ENCODE peak calls at places on chromosomes 7 and 10, in ten cellular contexts. One of them, this sample, is unnamed.
A peak's percentile ranks its signal among the peaks of the same experiment; 100 is the strongest.

GRCh38 chr10:132591166-132591971 is 53.8 kb downstream of the INPP5A start:
- DNase-seq in lower lobe of right lung: no peak
- DNase-seq in activated naive CD4-positive, alpha-beta T cell treated with anti-CD3 and anti-CD28 coated beads, Interleukin-2, amount 50 U/mL, for 72 hours: no peak
- DNase-seq in activated CD4-positive, alpha-beta T cell treated with anti-CD3 and anti-CD28 coated beads for 36 hours: no peak
- DNase-seq in stimulated activated CD8-positive, alpha-beta memory T cell treated with anti-CD3 and anti-CD28 coated beads, Interleukin-15, amount 100 ng/mL, for 1 hour: no peak
- DNase-seq in NCI-H2081: no peak
- DNase-seq in activated CD8-positive, alpha-beta memory T cell treated with anti-CD3 and anti-CD28 coated beads, Interleukin-2, amount 50 U/mL, for 4 hours: no peak
- DNase-seq in EH: peak; percentile 73
- DNase-seq in T-helper 1 cell: no peak
- DNase-seq in KG1: no peak
- DNase-seq in this sample: no peak

GRCh38 chr10:42991442-42992098 is 85.3 kb upstream of the RET start:
- DNase-seq in lower lobe of right lung: no peak
- DNase-seq in activated naive CD4-positive, alpha-beta T cell treated with anti-CD3 and anti-CD28 coated beads, Interleukin-2, amount 50 U/mL, for 72 hours: no peak
- DNase-seq in activated CD4-positive, alpha-beta T cell treated with anti-CD3 and anti-CD28 coated beads for 36 hours: no peak
- DNase-seq in stimulated activated CD8-positive, alpha-beta memory T cell treated with anti-CD3 and anti-CD28 coated beads, Interleukin-15, amount 100 ng/mL, for 1 hour: no peak
- DNase-seq in NCI-H2081: no peak
- DNase-seq in activated CD8-positive, alpha-beta memory T cell treated with anti-CD3 and anti-CD28 coated beads, Interleukin-2, amount 50 U/mL, for 4 hours: peak; percentile 7
- DNase-seq in EH: no peak
- DNase-seq in T-helper 1 cell: no peak
- DNase-seq in KG1: no peak
- DNase-seq in this sample: no peak

GRCh38 chr7:80147543-80148376 is 13.1 kb downstream of the GNAI1 start:
- DNase-seq in lower lobe of right lung: no peak
- DNase-seq in activated naive CD4-positive, alpha-beta T cell treated with anti-CD3 and anti-CD28 coated beads, Interleukin-2, amount 50 U/mL, for 72 hours: no peak
- DNase-seq in activated CD4-positive, alpha-beta T cell treated with anti-CD3 and anti-CD28 coated beads for 36 hours: no peak
- DNase-seq in stimulated activated CD8-positive, alpha-beta memory T cell treated with anti-CD3 and anti-CD28 coated beads, Interleukin-15, amount 100 ng/mL, for 1 hour: no peak
- DNase-seq in NCI-H2081: no peak
- DNase-seq in activated CD8-positive, alpha-beta memory T cell treated with anti-CD3 and anti-CD28 coated beads, Interleukin-2, amount 50 U/mL, for 4 hours: no peak
- DNase-seq in EH: peak; percentile 93
- DNase-seq in T-helper 1 cell: no peak
- DNase-seq in KG1: no peak
- DNase-seq in this sample: no peak

GRCh38 chr7:155356323-155357105 is 58.8 kb downstream of the INSIG1 start:
- DNase-seq in lower lobe of right lung: peak; percentile 25
- DNase-seq in activated naive CD4-positive, alpha-beta T cell treated with anti-CD3 and anti-CD28 coated beads, Interleukin-2, amount 50 U/mL, for 72 hours: no peak
- DNase-seq in activated CD4-positive, alpha-beta T cell treated with anti-CD3 and anti-CD28 coated beads for 36 hours: no peak
- DNase-seq in stimulated activated CD8-positive, alpha-beta memory T cell treated with anti-CD3 and anti-CD28 coated beads, Interleukin-15, amount 100 ng/mL, for 1 hour: no peak
- DNase-seq in NCI-H2081: no peak
- DNase-seq in activated CD8-positive, alpha-beta memory T cell treated with anti-CD3 and anti-CD28 coated beads, Interleukin-2, amount 50 U/mL, for 4 hours: no peak
- DNase-seq in EH: peak; percentile 21
- DNase-seq in T-helper 1 cell: no peak
- DNase-seq in KG1: no peak
- DNase-seq in this sample: peak; percentile 20

GRCh38 chr7:55360486-55360885 is 4.7 kb upstream of the LANCL2 start:
- DNase-seq in lower lobe of right lung: no peak
- DNase-seq in activated naive CD4-positive, alpha-beta T cell treated with anti-CD3 and anti-CD28 coated beads, Interleukin-2, amount 50 U/mL, for 72 hours: no peak
- DNase-seq in activated CD4-positive, alpha-beta T cell treated with anti-CD3 and anti-CD28 coated beads for 36 hours: no peak
- DNase-seq in stimulated activated CD8-positive, alpha-beta memory T cell treated with anti-CD3 and anti-CD28 coated beads, Interleukin-15, amount 100 ng/mL, for 1 hour: no peak
- DNase-seq in NCI-H2081: no peak
- DNase-seq in activated CD8-positive, alpha-beta memory T cell treated with anti-CD3 and anti-CD28 coated beads, Interleukin-2, amount 50 U/mL, for 4 hours: no peak
- DNase-seq in EH: peak; percentile 64
- DNase-seq in T-helper 1 cell: no peak
- DNase-seq in KG1: no peak
- DNase-seq in this sample: no peak

GRCh38 chr7:158971214-158971613 is 114.9 kb downstream of the DYNC2I1 start:
- DNase-seq in lower lobe of right lung: no peak
- DNase-seq in activated naive CD4-positive, alpha-beta T cell treated with anti-CD3 and anti-CD28 coated beads, Interleukin-2, amount 50 U/mL, for 72 hours: no peak
- DNase-seq in activated CD4-positive, alpha-beta T cell treated with anti-CD3 and anti-CD28 coated beads for 36 hours: no peak
- DNase-seq in stimulated activated CD8-positive, alpha-beta memory T cell treated with anti-CD3 and anti-CD28 coated beads, Interleukin-15, amount 100 ng/mL, for 1 hour: no peak
- DNase-seq in NCI-H2081: no peak
- DNase-seq in activated CD8-positive, alpha-beta memory T cell treated with anti-CD3 and anti-CD28 coated beads, Interleukin-2, amount 50 U/mL, for 4 hours: no peak
- DNase-seq in EH: no peak
- DNase-seq in T-helper 1 cell: no peak
- DNase-seq in KG1: no peak
- DNase-seq in this sample: no peak

GRCh38 chr7:150781016-150781415 is 19.1 kb downstream of the TMEM176B start:
- DNase-seq in lower lobe of right lung: no peak
- DNase-seq in activated naive CD4-positive, alpha-beta T cell treated with anti-CD3 and anti-CD28 coated beads, Interleukin-2, amount 50 U/mL, for 72 hours: no peak
- DNase-seq in activated CD4-positive, alpha-beta T cell treated with anti-CD3 and anti-CD28 coated beads for 36 hours: no peak
- DNase-seq in stimulated activated CD8-positive, alpha-beta memory T cell treated with anti-CD3 and anti-CD28 coated beads, Interleukin-15, amount 100 ng/mL, for 1 hour: no peak
- DNase-seq in NCI-H2081: no peak
- DNase-seq in activated CD8-positive, alpha-beta memory T cell treated with anti-CD3 and anti-CD28 coated beads, Interleukin-2, amount 50 U/mL, for 4 hours: no peak
- DNase-seq in EH: no peak
- DNase-seq in T-helper 1 cell: no peak
- DNase-seq in KG1: no peak
- DNase-seq in this sample: no peak

GRCh38 chr10:129870042-129870757 is 93.9 kb downstream of the EBF3 start:
- DNase-seq in lower lobe of right lung: no peak
- DNase-seq in activated naive CD4-positive, alpha-beta T cell treated with anti-CD3 and anti-CD28 coated beads, Interleukin-2, amount 50 U/mL, for 72 hours: no peak
- DNase-seq in activated CD4-positive, alpha-beta T cell treated with anti-CD3 and anti-CD28 coated beads for 36 hours: no peak
- DNase-seq in stimulated activated CD8-positive, alpha-beta memory T cell treated with anti-CD3 and anti-CD28 coated beads, Interleukin-15, amount 100 ng/mL, for 1 hour: no peak
- DNase-seq in NCI-H2081: no peak
- DNase-seq in activated CD8-positive, alpha-beta memory T cell treated with anti-CD3 and anti-CD28 coated beads, Interleukin-2, amount 50 U/mL, for 4 hours: no peak
- DNase-seq in EH: no peak
- DNase-seq in T-helper 1 cell: no peak
- DNase-seq in KG1: no peak
- DNase-seq in this sample: no peak

GRCh38 chr7:106127984-106128780 is 16.1 kb upstream of the SYPL1 start:
- DNase-seq in lower lobe of right lung: no peak
- DNase-seq in activated naive CD4-positive, alpha-beta T cell treated with anti-CD3 and anti-CD28 coated beads, Interleukin-2, amount 50 U/mL, for 72 hours: no peak
- DNase-seq in activated CD4-positive, alpha-beta T cell treated with anti-CD3 and anti-CD28 coated beads for 36 hours: no peak
- DNase-seq in stimulated activated CD8-positive, alpha-beta memory T cell treated with anti-CD3 and anti-CD28 coated beads, Interleukin-15, amount 100 ng/mL, for 1 hour: no peak
- DNase-seq in NCI-H2081: no peak
- DNase-seq in activated CD8-positive, alpha-beta memory T cell treated with anti-CD3 and anti-CD28 coated beads, Interleukin-2, amount 50 U/mL, for 4 hours: no peak
- DNase-seq in EH: peak; percentile 73
- DNase-seq in T-helper 1 cell: no peak
- DNase-seq in KG1: no peak
- DNase-seq in this sample: no peak

This sample was measured in left lung.